ENCODE peak calls at places on chromosome 1, in eight cellular contexts. K is iris pigment epithelial cell; Z is activated naive CD4-positive, alpha-beta T cell treated with anti-CD3 and anti-CD28 coated beads for 36 hours; X is stomach; O is effector memory CD8-positive, alpha-beta T cell; Q is NCI-H524; G is GM20000; V is CD4-positive, CD25-positive, alpha-beta regulatory T cell. N is an unnamed sample.

GRCh38 chr1:205324781-205325180 is 3.2 kb upstream of the NUAK2 start:
- DNase-seq in K (peak), Z (no peak), X (no peak), O (no peak), Q (no peak), G (no peak), V (no peak), N (no peak)

GRCh38 chr1:147214842-147215539 is 10.1 kb downstream of the FMO5 start:
- DNase-seq in K (peak), Z (no peak), X (no peak), O (no peak), Q (no peak), G (no peak), V (no peak), N (no peak)

GRCh38 chr1:45522324-45523104 is 830 bp upstream of the PRDX1 start:
- DNase-seq in K (peak), Z (peak), X (no peak), O (no peak), Q (no peak), G (no peak), V (peak), N (no peak)

GRCh38 chr1:246199086-246199485 is 308.0 kb downstream of the SMYD3 start:
- DNase-seq in K (no peak), Z (no peak), X (no peak), O (no peak), Q (peak), G (no peak), V (no peak), N (no peak)

GRCh38 chr1:58735591-58735990 is 35.7 kb upstream of the MYSM1 start:
- DNase-seq in K (no peak), Z (no peak), X (no peak), O (no peak), Q (no peak), G (no peak), V (no peak), N (no peak)

GRCh38 chr1:25881266-25881665 is 5.8 kb upstream of the PAQR7 start:
- DNase-seq in K (no peak), Z (no peak), X (no peak), O (no peak), Q (no peak), G (no peak), V (no peak), N (no peak)

GRCh38 chr1:938088-938683 is 14.5 kb downstream of the SAMD11 start:
- DNase-seq in K (peak), Z (no peak), X (peak), O (no peak), Q (no peak), G (no peak), V (no peak), N (no peak)

GRCh38 chr1:243230914-243231313 is 24.2 kb downstream of the CEP170 start:
- DNase-seq in K (no peak), Z (no peak), X (no peak), O (no peak), Q (no peak), G (no peak), V (peak), N (no peak)

GRCh38 chr1:162498442-162498785 is 796 bp downstream of the UHMK1 start:
- DNase-seq in K (peak), Z (no peak), X (no peak), O (no peak), Q (no peak), G (peak), V (peak), N (no peak)

GRCh38 chr1:39196244-39197215 is 8.0 kb upstream of the MACF1 start:
- DNase-seq in K (no peak), Z (peak), X (no peak), O (peak), Q (no peak), G (peak), V (peak), N (no peak)

GRCh38 chr1:98388431-98388830 is 273.1 kb upstream of the SNX7 start:
- DNase-seq in K (peak), Z (no peak), X (no peak), O (peak), Q (no peak), G (no peak), V (peak), N (no peak)

GRCh38 chr1:156376146-156376545 is 7.1 kb downstream of the RHBG start:
- DNase-seq in K (peak), Z (no peak), X (no peak), O (no peak), Q (no peak), G (no peak), V (no peak), N (no peak)

GRCh38 chr1:166950156-166950555 is 25.2 kb downstream of the ILDR2 start:
- DNase-seq in K (no peak), Z (no peak), X (no peak), O (no peak), Q (no peak), G (no peak), V (no peak), N (no peak)

GRCh38 chr1:50452700-50453099 is 29.5 kb upstream of the DMRTA2 start:
- DNase-seq in K (no peak), Z (no peak), X (no peak), O (no peak), Q (no peak), G (no peak), V (peak), N (no peak)

GRCh38 chr1:198605880-198606458 is 32.9 kb upstream of the PTPRC start:
- DNase-seq in K (no peak), Z (no peak), X (no peak), O (no peak), Q (no peak), G (no peak), V (no peak), N (no peak)

GRCh38 chr1:179807691-179808485 is 64.8 kb downstream of the FAM163A start:
- DNase-seq in K (peak), Z (no peak), X (no peak), O (no peak), Q (no peak), G (no peak), V (no peak), N (no peak)

GRCh38 chr1:116855220-116855619 is 54.5 kb upstream of the PTGFRN start:
- DNase-seq in K (no peak), Z (no peak), X (peak), O (no peak), Q (peak), G (no peak), V (no peak), N (no peak)

GRCh38 chr1:116224561-116224960 is 113.4 kb downstream of the MAB21L3 start:
- DNase-seq in K (no peak), Z (no peak), X (no peak), O (no peak), Q (peak), G (no peak), V (no peak), N (no peak)

GRCh38 chr1:115302390-115302961 is 35.6 kb downstream of the NGF start:
- DNase-seq in K (peak), Z (no peak), X (no peak), O (no peak), Q (no peak), G (no peak), V (no peak), N (no peak)